ENCODE peak calls at places on chromosome 3, in four cellular contexts. S, A, H and F are unnamed samples.

GRCh38 chr3:36957072-36957471 is 12.2 kb upstream of the TRANK1 start:
- DNase-seq in H (no peak), A (no peak), S (no peak), F (no peak)

GRCh38 chr3:134998855-134999254 is 203.8 kb downstream of the EPHB1 start:
- DNase-seq in A (no peak), S (no peak), H (no peak), F (no peak)

GRCh38 chr3:99842826-99843589 is 25.3 kb downstream of the CMSS1 start:
- DNase-seq in A (peak), S (peak), H (peak), F (no peak)

GRCh38 chr3:4234894-4235293 is 68.3 kb upstream of the SETMAR start:
- DNase-seq in S (no peak), A (no peak), H (no peak), F (no peak)

GRCh38 chr3:70233112-70233511 is 79.3 kb downstream of the MDFIC2 start:
- DNase-seq in H (no peak), S (no peak), A (no peak), F (no peak)

GRCh38 chr3:129522953-129523352 is 5.5 kb upstream of the RHO start:
- DNase-seq in S (no peak), H (no peak), A (no peak), F (no peak)

GRCh38 chr3:176971613-176972174 is 225.6 kb downstream of the TBL1XR1 start:
- DNase-seq in S (no peak), H (no peak), A (no peak), F (no peak)

GRCh38 chr3:71703796-71704195 is 21.4 kb downstream of the EIF4E3 start:
- DNase-seq in S (no peak), H (no peak), A (no peak), F (no peak)

GRCh38 chr3:55157736-55158135 is 229.9 kb upstream of the LRTM1 start:
- DNase-seq in A (peak), S (no peak), H (no peak), F (no peak)

GRCh38 chr3:142028174-142028833 is 121.0 kb downstream of the TFDP2 start:
- DNase-seq in H (peak), A (peak), S (peak), F (peak)

GRCh38 chr3:11555211-11555782 is 88.4 kb downstream of the VGLL4 start:
- DNase-seq in A (no peak), S (no peak), H (no peak), F (no peak)

GRCh38 chr3:64049136-64049535 is 25.8 kb upstream of the PSMD6 start:
- DNase-seq in S (peak), H (peak), A (peak), F (no peak)

GRCh38 chr3:47004369-47005211 is 25.1 kb downstream of the NBEAL2 start:
- DNase-seq in S (no peak), H (no peak), A (no peak), F (no peak)

GRCh38 chr3:90080988-90081387 is 973.6 kb downstream of the EPHA3 start:
- DNase-seq in S (no peak), H (no peak), A (no peak), F (no peak)